ENCODE peak calls at places on chromosomes 5 and 9, in five cellular contexts. One of them, this sample, is unnamed.

GRCh38 chr9:70615566-70616138 is 201.2 kb upstream of the KLF9 start:
- DNase-seq in upper lobe of right lung: no peak
- DNase-seq in lung: no peak
- DNase-seq in left lung: no peak
- DNase-seq in HFF-Myc: no peak
- DNase-seq in this sample: no peak

GRCh38 chr5:310516-310915 is 11.0 kb upstream of the AHRR start:
- DNase-seq in upper lobe of right lung: no peak
- DNase-seq in lung: no peak
- DNase-seq in left lung: no peak
- DNase-seq in HFF-Myc: no peak
- DNase-seq in this sample: no peak

GRCh38 chr9:136512651-136513066 is 29.8 kb upstream of the SEC16A start:
- DNase-seq in upper lobe of right lung: no peak
- DNase-seq in lung: no peak
- DNase-seq in left lung: no peak
- DNase-seq in HFF-Myc: no peak
- DNase-seq in this sample: peak

GRCh38 chr5:74625742-74626241 is 14.7 kb downstream of the ENC1 start:
- DNase-seq in upper lobe of right lung: no peak
- DNase-seq in lung: no peak
- DNase-seq in left lung: no peak
- DNase-seq in HFF-Myc: no peak
- DNase-seq in this sample: peak

GRCh38 chr5:57113486-57113885 is 60.4 kb upstream of the GPBP1 start:
- DNase-seq in upper lobe of right lung: no peak
- DNase-seq in lung: no peak
- DNase-seq in left lung: no peak
- DNase-seq in HFF-Myc: no peak
- DNase-seq in this sample: no peak

GRCh38 chr9:123338710-123339665 is 17.0 kb upstream of the CRB2 start:
- DNase-seq in upper lobe of right lung: peak
- DNase-seq in lung: no peak
- DNase-seq in left lung: no peak
- DNase-seq in HFF-Myc: no peak
- DNase-seq in this sample: no peak

GRCh38 chr9:116809656-116810055 is 122.6 kb downstream of the TRIM32 start:
- DNase-seq in upper lobe of right lung: no peak
- DNase-seq in lung: no peak
- DNase-seq in left lung: no peak
- DNase-seq in HFF-Myc: no peak
- DNase-seq in this sample: peak

GRCh38 chr9:93159601-93160418 is 24.1 kb upstream of the WNK2 start:
- DNase-seq in upper lobe of right lung: peak
- DNase-seq in lung: peak
- DNase-seq in left lung: peak
- DNase-seq in HFF-Myc: peak
- DNase-seq in this sample: peak

GRCh38 chr9:130490981-130491380 is 46.2 kb downstream of the ASS1 start:
- DNase-seq in upper lobe of right lung: no peak
- DNase-seq in lung: no peak
- DNase-seq in left lung: peak
- DNase-seq in HFF-Myc: no peak
- DNase-seq in this sample: no peak

GRCh38 chr9:29039258-29039657 is 1466.0 kb upstream of the C9orf72 start:
- DNase-seq in upper lobe of right lung: no peak
- DNase-seq in lung: no peak
- DNase-seq in left lung: no peak
- DNase-seq in HFF-Myc: no peak
- DNase-seq in this sample: peak
- TF ChIP-seq CTCF in upper lobe of right lung: no peak
- TF ChIP-seq CTCF in lung: no peak
- TF ChIP-seq CTCF in left lung: no peak
- TF ChIP-seq CTCF in HFF-Myc: no peak
- TF ChIP-seq CTCF in this sample: no peak

DNA sequence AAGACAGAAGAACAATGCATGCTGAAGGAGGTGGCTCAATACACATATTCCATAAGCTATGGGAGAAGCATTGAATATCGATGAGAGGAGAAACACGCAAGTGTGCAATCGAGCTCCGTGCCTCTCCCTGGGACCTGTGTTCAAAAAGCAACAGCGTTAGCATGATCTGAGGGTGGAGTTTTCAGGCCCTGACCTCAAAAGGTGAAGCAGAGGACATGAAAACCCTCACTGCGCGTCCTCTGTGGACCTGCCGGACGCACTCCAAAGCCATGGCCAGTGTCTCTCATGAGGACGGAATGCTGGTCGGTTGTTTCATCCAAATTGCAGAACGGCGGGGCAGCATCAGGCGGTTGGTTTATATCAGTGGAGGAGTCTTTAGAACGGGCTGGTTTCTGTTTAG is 67.7 kb downstream of the ANKRD33B start:
- DNase-seq in upper lobe of right lung: peak
- DNase-seq in lung: no peak
- DNase-seq in left lung: no peak
- DNase-seq in HFF-Myc: no peak
- DNase-seq in this sample: no peak
- H3K4me3 ChIP-seq in upper lobe of right lung: no peak
- H3K4me3 ChIP-seq in lung: no peak
- H3K4me3 ChIP-seq in left lung: no peak
- H3K4me3 ChIP-seq in HFF-Myc: no peak
- H3K4me3 ChIP-seq in this sample: no peak

GRCh38 chr9:126599047-126599650 is 14.6 kb upstream of the LMX1B start:
- DNase-seq in upper lobe of right lung: no peak
- DNase-seq in lung: no peak
- DNase-seq in left lung: no peak
- DNase-seq in HFF-Myc: no peak
- DNase-seq in this sample: no peak
- TF ChIP-seq CTCF in upper lobe of right lung: no peak
- TF ChIP-seq CTCF in lung: no peak
- TF ChIP-seq CTCF in left lung: no peak
- TF ChIP-seq CTCF in HFF-Myc: peak
- TF ChIP-seq CTCF in this sample: peak

GRCh38 chr9:137580958-137581331 is 2.2 kb upstream of the DPH7 start:
- DNase-seq in upper lobe of right lung: no peak
- DNase-seq in lung: no peak
- DNase-seq in left lung: no peak
- DNase-seq in HFF-Myc: no peak
- DNase-seq in this sample: no peak

GRCh38 chr9:137582286-137582860 is 3.6 kb upstream of the DPH7 start:
- DNase-seq in upper lobe of right lung: no peak
- DNase-seq in lung: no peak
- DNase-seq in left lung: no peak
- DNase-seq in HFF-Myc: no peak
- DNase-seq in this sample: peak

GRCh38 chr9:137580209-137580957 is 1.7 kb upstream of the DPH7 start:
- DNase-seq in upper lobe of right lung: no peak
- DNase-seq in lung: no peak
- DNase-seq in left lung: no peak
- DNase-seq in HFF-Myc: no peak
- DNase-seq in this sample: no peak

GRCh38 chr9:137583347-137583746 is 4.6 kb upstream of the DPH7 start:
- DNase-seq in upper lobe of right lung: no peak
- DNase-seq in lung: no peak
- DNase-seq in left lung: no peak
- DNase-seq in HFF-Myc: no peak
- DNase-seq in this sample: no peak

GRCh38 chr9:137581361-137582285 is 2.9 kb upstream of the DPH7 start:
- DNase-seq in upper lobe of right lung: no peak
- DNase-seq in lung: no peak
- DNase-seq in left lung: no peak
- DNase-seq in HFF-Myc: no peak
- DNase-seq in this sample: no peak
- H3K4me3 ChIP-seq in upper lobe of right lung: no peak
- H3K4me3 ChIP-seq in lung: no peak
- H3K4me3 ChIP-seq in left lung: no peak
- H3K4me3 ChIP-seq in HFF-Myc: no peak
- H3K4me3 ChIP-seq in this sample: no peak

GRCh38 chr9:133664651-133665050 is 28.5 kb downstream of the DBH start:
- DNase-seq in upper lobe of right lung: no peak
- DNase-seq in lung: no peak
- DNase-seq in left lung: no peak
- DNase-seq in HFF-Myc: no peak
- DNase-seq in this sample: no peak
- TF ChIP-seq CTCF in upper lobe of right lung: no peak
- TF ChIP-seq CTCF in lung: no peak
- TF ChIP-seq CTCF in left lung: no peak
- TF ChIP-seq CTCF in HFF-Myc: no peak
- TF ChIP-seq CTCF in this sample: no peak

GRCh38 chr9:110990481-110990880 is 47.8 kb downstream of the LPAR1 start:
- DNase-seq in upper lobe of right lung: no peak
- DNase-seq in lung: no peak
- DNase-seq in left lung: no peak
- DNase-seq in HFF-Myc: no peak
- DNase-seq in this sample: no peak

GRCh38 chr9:110997847-110998246 is 40.4 kb downstream of the LPAR1 start:
- DNase-seq in upper lobe of right lung: no peak
- DNase-seq in lung: no peak
- DNase-seq in left lung: no peak
- DNase-seq in HFF-Myc: no peak
- DNase-seq in this sample: peak

GRCh38 chr9:110996436-110997224 is 41.6 kb downstream of the LPAR1 start:
- DNase-seq in upper lobe of right lung: no peak
- DNase-seq in lung: peak
- DNase-seq in left lung: no peak
- DNase-seq in HFF-Myc: peak
- DNase-seq in this sample: no peak

GRCh38 chr9:110995511-110996340 is 42.5 kb downstream of the LPAR1 start:
- DNase-seq in upper lobe of right lung: no peak
- DNase-seq in lung: no peak
- DNase-seq in left lung: no peak
- DNase-seq in HFF-Myc: no peak
- DNase-seq in this sample: no peak

DNA sequence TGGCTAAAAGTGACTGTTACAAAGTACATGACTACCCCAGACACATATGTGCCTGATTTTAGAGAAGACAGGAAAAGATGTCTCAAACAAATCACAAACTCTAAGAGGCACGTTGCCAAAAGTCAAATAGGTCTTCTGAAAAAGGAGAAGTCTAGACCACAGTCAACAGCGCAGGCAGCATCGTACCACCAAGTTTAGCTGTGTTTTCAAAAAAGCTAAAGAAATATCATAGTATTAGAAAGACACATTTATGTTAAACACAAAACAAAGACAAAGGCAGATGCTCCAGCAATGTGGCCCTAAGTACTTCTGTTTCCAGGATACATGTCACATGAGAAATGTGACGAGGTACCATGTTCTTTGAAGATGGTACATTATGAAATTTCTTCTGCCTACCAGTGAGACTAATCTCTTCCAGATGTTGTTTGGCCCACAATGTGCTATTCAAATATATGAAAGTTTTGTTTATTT is 43.5 kb downstream of the LPAR1 start:
- DNase-seq in upper lobe of right lung: no peak
- DNase-seq in lung: no peak
- DNase-seq in left lung: no peak
- DNase-seq in HFF-Myc: peak
- DNase-seq in this sample: no peak
- H3K4me3 ChIP-seq in upper lobe of right lung: no peak
- H3K4me3 ChIP-seq in lung: no peak
- H3K4me3 ChIP-seq in left lung: no peak
- H3K4me3 ChIP-seq in HFF-Myc: no peak
- H3K4me3 ChIP-seq in this sample: no peak

This sample was measured in epithelial cell of esophagus.